ENCODE peak calls at places on chromosomes 13 and 19, in five cellular contexts. A, P, E, D and S are unnamed samples.

GRCh38 chr13:98208606-98209005 is 31.5 kb upstream of the RNF113B start:
- DNase-seq in A (no peak), P (no peak), E (no peak), D (no peak), S (no peak)

GRCh38 chr19:41758846-41759245 is 3.5 kb downstream of the CEACAM6 start:
- DNase-seq in A (no peak), P (no peak), E (no peak), D (no peak), S (no peak)

GRCh38 chr13:70171151-70171550 is 62.9 kb upstream of the KLHL1 start:
- DNase-seq in A (no peak), P (no peak), E (no peak), D (no peak), S (no peak)

GRCh38 chr19:33231511-33231910 is 5.9 kb upstream of the SLC7A10 start:
- DNase-seq in A (no peak), P (no peak), E (no peak), D (no peak), S (no peak)

GRCh38 chr19:18603255-18603957 is 3.2 kb downstream of the CRLF1 start:
- DNase-seq in A (no peak), P (no peak), E (peak; percentile 64), D (no peak), S (peak; percentile 53)

GRCh38 chr19:48635263-48635965 is 1.8 kb downstream of the DBP start:
- DNase-seq in A (peak; percentile 63), P (peak; percentile 88), E (peak; percentile 73), D (peak; percentile 87), S (peak; percentile 90)

GRCh38 chr19:18659281-18660050 is 22.6 kb downstream of the KLHL26 start:
- DNase-seq in A (no peak), P (no peak), E (no peak), D (peak; percentile 49), S (peak; percentile 75)

GRCh38 chr13:112996671-112997091 is 27.7 kb downstream of the MCF2L start:
- DNase-seq in A (no peak), P (no peak), E (no peak), D (no peak), S (no peak)

GRCh38 chr13:36880961-36881360 is 39.1 kb downstream of the SMAD9 start:
- DNase-seq in A (no peak), P (no peak), E (no peak), D (no peak), S (no peak)